ENCODE peak calls at places on chromosomes 16 and 17, in five cellular contexts. E is A549; G is EL; Y is stimulated activated CD8-positive, alpha-beta memory T cell treated with anti-CD3 and anti-CD28 coated beads, Interleukin-4, amount 100 ng/mL, for 4 hours; D is heart left ventricle. S is an unnamed sample.

GRCh38 chr17:35313875-35314409 is 59.5 kb downstream of the SLFN11 start:
- DNase-seq in G (no peak), Y (no peak), E (no peak), D (peak; percentile 69), S (no peak)

GRCh38 chr16:29025735-29026134 is 40.9 kb downstream of the LAT start:
- DNase-seq in G (no peak), D (no peak), E (no peak), Y (no peak), S (no peak)

GRCh38 chr17:17304521-17304985 is 1.4 kb downstream of the NT5M start:
- DNase-seq in G (no peak), Y (no peak), D (no peak), E (no peak), S (no peak)

GRCh38 chr17:61926831-61927210 is 961 bp downstream of the INTS2 start:
- DNase-seq in G (no peak), D (no peak), Y (no peak), E (no peak), S (no peak)

GRCh38 chr17:65360961-65361552 is 200.4 kb downstream of the AXIN2 start:
- DNase-seq in Y (no peak), E (no peak), D (no peak), G (no peak), S (no peak)

GRCh38 chr16:57341441-57342303 is 16.9 kb upstream of the CCL22 start:
- DNase-seq in E (no peak), G (peak; percentile 78), Y (no peak), D (no peak), S (peak; percentile 41)

GRCh38 chr17:58006563-58006923 is 503 bp downstream of the SRSF1 start:
- DNase-seq in D (peak; percentile 83), G (peak; percentile 74), E (peak; percentile 59), Y (peak; percentile 39), S (peak; percentile 90)

GRCh38 chr17:77404812-77405581 is 264.2 kb downstream of the SEC14L1 start:
- DNase-seq in E (no peak), D (peak; percentile 76), Y (peak; percentile 77), G (peak; percentile 85), S (no peak)

GRCh38 chr17:45144199-45145034 is 3.9 kb upstream of the HEXIM1 start:
- DNase-seq in G (no peak), D (peak; percentile 59), Y (no peak), E (no peak), S (no peak)

GRCh38 chr17:74008196-74008595 is 195.3 kb upstream of the RPL38 start:
- DNase-seq in E (peak; percentile 63), G (no peak), Y (no peak), D (no peak), S (peak; percentile 29)

GRCh38 chr16:89123001-89123830 is 29.6 kb downstream of the ACSF3 start:
- DNase-seq in E (no peak), G (no peak), Y (no peak), D (no peak), S (no peak)

GRCh38 chr17:79917902-79918484 is 78.8 kb upstream of the CBX4 start:
- DNase-seq in G (no peak), D (no peak), Y (no peak), E (no peak), S (no peak)

GRCh38 chr16:759110-759910 is 1.2 kb upstream of the MSLN start:
- DNase-seq in E (no peak), G (no peak), D (peak; percentile 5), Y (no peak), S (no peak)

GRCh38 chr17:67673006-67673405 is 44.7 kb upstream of the NOL11 start:
- DNase-seq in E (no peak), D (no peak), G (no peak), Y (no peak), S (no peak)

GRCh38 chr17:20187049-20187448 is 177.9 kb downstream of the SPECC1 start:
- DNase-seq in D (no peak), Y (no peak), E (no peak), G (peak; percentile 34), S (no peak)

GRCh38 chr17:77424585-77425344 is 284.0 kb downstream of the SEC14L1 start:
- DNase-seq in E (no peak), G (peak; percentile 96), Y (no peak), D (peak; percentile 96), S (no peak)

GRCh38 chr16:31538199-31538598 is 10.5 kb downstream of the AHSP start:
- DNase-seq in Y (no peak), D (no peak), E (no peak), G (no peak), S (no peak)

GRCh38 chr16:81216706-81217105 is 21.8 kb upstream of the BCO1 start:
- DNase-seq in G (no peak), Y (no peak), E (no peak), D (no peak), S (no peak)

GRCh38 chr17:80805032-80805751 is 186.4 kb upstream of the CHMP6 start:
- DNase-seq in G (no peak), D (no peak), E (no peak), Y (no peak), S (no peak)

GRCh38 chr16:12498077-12498476 is 305.6 kb downstream of the CPPED1 start:
- DNase-seq in G (no peak), E (no peak), Y (no peak), D (no peak), S (no peak)

GRCh38 chr16:11379420-11379819 is 34.2 kb downstream of the RMI2 start:
- DNase-seq in Y (no peak), D (no peak), E (no peak), G (peak; percentile 26), S (no peak)

GRCh38 chr17:50903604-50904521 is 37.7 kb upstream of the TOB1 start:
- DNase-seq in Y (no peak), G (peak; percentile 32), E (no peak), D (no peak), S (no peak)